ENCODE peak calls at places on chromosomes 12 and 14, in nine cellular contexts. One of them, this sample, is unnamed.

GRCh38 chr14:92252291-92252690 is 70.7 kb upstream of the SLC24A4 start:
- DNase-seq in T-helper 1 cell: no peak
- DNase-seq in lung microvascular endothelial cell: no peak
- DNase-seq in nephron progenitor cell: no peak
- DNase-seq in choroid plexus epithelial cell: no peak
- DNase-seq in SK-N-DZ: no peak
- DNase-seq in activated CD4-positive, alpha-beta T cell treated with anti-CD3 and anti-CD28 coated beads, Interleukin-2, amount 10 ng/mL, durations not matched to agents 7 days and 5 days: no peak
- DNase-seq in SIG-M5: no peak
- DNase-seq in aorta: no peak
- DNase-seq in this sample: no peak

GRCh38 chr12:81094718-81095360 is 17.0 kb downstream of the ACSS3 start:
- DNase-seq in T-helper 1 cell: no peak
- DNase-seq in lung microvascular endothelial cell: no peak
- DNase-seq in SK-N-DZ: no peak
- DNase-seq in choroid plexus epithelial cell: no peak
- DNase-seq in nephron progenitor cell: no peak
- DNase-seq in activated CD4-positive, alpha-beta T cell treated with anti-CD3 and anti-CD28 coated beads, Interleukin-2, amount 10 ng/mL, durations not matched to agents 7 days and 5 days: no peak
- DNase-seq in aorta: no peak
- DNase-seq in SIG-M5: no peak
- DNase-seq in this sample: no peak

GRCh38 chr12:56160160-56160763 is 2.1 kb downstream of the MYL6 start:
- DNase-seq in SK-N-DZ: no peak
- DNase-seq in choroid plexus epithelial cell: peak
- DNase-seq in activated CD4-positive, alpha-beta T cell treated with anti-CD3 and anti-CD28 coated beads, Interleukin-2, amount 10 ng/mL, durations not matched to agents 7 days and 5 days: peak
- DNase-seq in nephron progenitor cell: no peak
- DNase-seq in lung microvascular endothelial cell: peak
- DNase-seq in T-helper 1 cell: peak
- DNase-seq in SIG-M5: no peak
- DNase-seq in aorta: no peak
- DNase-seq in this sample: no peak

GRCh38 chr12:106417926-106418910 is 60.7 kb downstream of the POLR3B start:
- DNase-seq in nephron progenitor cell: no peak
- DNase-seq in lung microvascular endothelial cell: peak
- DNase-seq in SK-N-DZ: no peak
- DNase-seq in choroid plexus epithelial cell: peak
- DNase-seq in T-helper 1 cell: no peak
- DNase-seq in aorta: no peak
- DNase-seq in SIG-M5: no peak
- DNase-seq in activated CD4-positive, alpha-beta T cell treated with anti-CD3 and anti-CD28 coated beads, Interleukin-2, amount 10 ng/mL, durations not matched to agents 7 days and 5 days: no peak
- DNase-seq in this sample: no peak

GRCh38 chr12:10167588-10167987 is 4.3 kb downstream of the OLR1 start:
- DNase-seq in SK-N-DZ: no peak
- DNase-seq in lung microvascular endothelial cell: no peak
- DNase-seq in T-helper 1 cell: no peak
- DNase-seq in choroid plexus epithelial cell: peak
- DNase-seq in activated CD4-positive, alpha-beta T cell treated with anti-CD3 and anti-CD28 coated beads, Interleukin-2, amount 10 ng/mL, durations not matched to agents 7 days and 5 days: no peak
- DNase-seq in aorta: no peak
- DNase-seq in nephron progenitor cell: no peak
- DNase-seq in SIG-M5: no peak
- DNase-seq in this sample: no peak

GRCh38 chr12:78470354-78471195 is 394.0 kb upstream of the SYT1 start:
- DNase-seq in SIG-M5: no peak
- DNase-seq in choroid plexus epithelial cell: peak
- DNase-seq in T-helper 1 cell: no peak
- DNase-seq in SK-N-DZ: peak
- DNase-seq in nephron progenitor cell: peak
- DNase-seq in activated CD4-positive, alpha-beta T cell treated with anti-CD3 and anti-CD28 coated beads, Interleukin-2, amount 10 ng/mL, durations not matched to agents 7 days and 5 days: no peak
- DNase-seq in aorta: no peak
- DNase-seq in lung microvascular endothelial cell: peak
- DNase-seq in this sample: peak

GRCh38 chr14:55911794-55912193 is 206.4 kb upstream of the PELI2 start:
- DNase-seq in choroid plexus epithelial cell: peak
- DNase-seq in lung microvascular endothelial cell: no peak
- DNase-seq in SK-N-DZ: no peak
- DNase-seq in T-helper 1 cell: no peak
- DNase-seq in SIG-M5: no peak
- DNase-seq in nephron progenitor cell: no peak
- DNase-seq in activated CD4-positive, alpha-beta T cell treated with anti-CD3 and anti-CD28 coated beads, Interleukin-2, amount 10 ng/mL, durations not matched to agents 7 days and 5 days: no peak
- DNase-seq in aorta: no peak
- DNase-seq in this sample: no peak

GRCh38 chr12:52396656-52397055 is 9.5 kb downstream of the KRT82 start:
- DNase-seq in aorta: peak
- DNase-seq in SIG-M5: no peak
- DNase-seq in lung microvascular endothelial cell: no peak
- DNase-seq in nephron progenitor cell: no peak
- DNase-seq in SK-N-DZ: no peak
- DNase-seq in activated CD4-positive, alpha-beta T cell treated with anti-CD3 and anti-CD28 coated beads, Interleukin-2, amount 10 ng/mL, durations not matched to agents 7 days and 5 days: no peak
- DNase-seq in choroid plexus epithelial cell: no peak
- DNase-seq in T-helper 1 cell: no peak
- DNase-seq in this sample: no peak

GRCh38 chr14:30679032-30679431 is 56.9 kb downstream of the SCFD1 start:
- DNase-seq in choroid plexus epithelial cell: no peak
- DNase-seq in lung microvascular endothelial cell: no peak
- DNase-seq in T-helper 1 cell: no peak
- DNase-seq in nephron progenitor cell: no peak
- DNase-seq in SK-N-DZ: no peak
- DNase-seq in aorta: no peak
- DNase-seq in activated CD4-positive, alpha-beta T cell treated with anti-CD3 and anti-CD28 coated beads, Interleukin-2, amount 10 ng/mL, durations not matched to agents 7 days and 5 days: no peak
- DNase-seq in SIG-M5: no peak
- DNase-seq in this sample: no peak

GRCh38 chr14:32075636-32076277 is 1.3 kb upstream of the ARHGAP5 start:
- DNase-seq in SK-N-DZ: peak
- DNase-seq in choroid plexus epithelial cell: peak
- DNase-seq in activated CD4-positive, alpha-beta T cell treated with anti-CD3 and anti-CD28 coated beads, Interleukin-2, amount 10 ng/mL, durations not matched to agents 7 days and 5 days: peak
- DNase-seq in lung microvascular endothelial cell: peak
- DNase-seq in nephron progenitor cell: no peak
- DNase-seq in SIG-M5: no peak
- DNase-seq in aorta: no peak
- DNase-seq in T-helper 1 cell: no peak
- DNase-seq in this sample: no peak